ENCODE peak calls at places on chromosomes 1 and 21, in seven cellular contexts. N is GM19239; Y is Jurkat, Clone E6-1; X is NCI-H1436 treated with DMSO at 0.1 percent for 48 hours; J is brain microvascular endothelial cell; M is RPMI7951; C is stimulated activated CD4-positive, alpha-beta T cell treated with anti-CD3 and anti-CD28 coated beads, Interleukin-2, amount 100 ng/mL, for 24 hours. S is an unnamed sample.

GRCh38 chr1:3174487-3175247 is 105.7 kb downstream of the PRDM16 start:
- DNase-seq in M (peak), Y (no peak), X (no peak), N (no peak), J (no peak), C (no peak), S (no peak)

GRCh38 chr1:173411835-173412742 is 65.0 kb upstream of the PRDX6 start:
- DNase-seq in C (no peak), N (no peak), J (peak), X (no peak), M (peak), Y (no peak), S (no peak)

GRCh38 chr1:205470131-205470530 is 14.3 kb upstream of the BLACAT1 start:
- DNase-seq in C (no peak), M (no peak), J (no peak), X (no peak), N (no peak), Y (no peak), S (no peak)

GRCh38 chr1:7921766-7922165 is 18.9 kb downstream of the TNFRSF9 start:
- DNase-seq in C (no peak), Y (no peak), N (no peak), M (peak), J (no peak), X (no peak), S (no peak)

GRCh38 chr1:203448521-203449061 is 27.0 kb upstream of the PRELP start:
- DNase-seq in X (no peak), Y (no peak), C (no peak), J (no peak), N (no peak), M (peak), S (no peak)

GRCh38 chr1:91402023-91402422 is 2.6 kb downstream of the HFM1 start:
- DNase-seq in C (no peak), N (no peak), Y (peak), J (no peak), M (peak), X (no peak), S (no peak)

GRCh38 chr1:166910396-166910994 is 34.4 kb upstream of the TADA1 start:
- DNase-seq in J (peak), C (peak), Y (peak), X (peak), N (peak), M (peak), S (peak)

GRCh38 chr1:167562697-167563096 is 9.1 kb upstream of the CREG1 start:
- DNase-seq in J (no peak), C (no peak), N (no peak), Y (no peak), M (peak), X (no peak), S (no peak)

GRCh38 chr1:231395051-231395995 is 26.8 kb downstream of the EGLN1 start:
- DNase-seq in X (no peak), M (peak), Y (no peak), J (peak), N (no peak), C (no peak), S (no peak)

GRCh38 chr1:29240400-29240837 is 4.1 kb downstream of the PTPRU start:
- DNase-seq in X (no peak), Y (peak), C (no peak), M (no peak), J (no peak), N (no peak), S (peak)

GRCh38 chr1:35810096-35810860 is 2.5 kb downstream of the AGO4 start:
- DNase-seq in M (peak), Y (no peak), J (peak), C (no peak), N (no peak), X (no peak), S (no peak)

GRCh38 chr1:227797612-227798011 is 17.9 kb upstream of the PRSS38 start:
- DNase-seq in M (no peak), C (no peak), Y (no peak), X (no peak), J (no peak), N (no peak), S (no peak)

GRCh38 chr1:11571906-11572616 is 82.2 kb downstream of the FBXO2 start:
- DNase-seq in N (no peak), Y (peak), M (no peak), X (no peak), C (no peak), J (no peak), S (no peak)

GRCh38 chr21:36848875-36849274 is 117.6 kb downstream of the HLCS start:
- DNase-seq in M (no peak), Y (no peak), N (no peak), C (no peak), J (no peak), X (no peak), S (no peak)

GRCh38 chr1:58283380-58284338 is 262.9 kb downstream of the OMA1 start:
- DNase-seq in N (no peak), X (no peak), Y (no peak), J (no peak), C (no peak), M (no peak), S (no peak)

GRCh38 chr21:38075833-38076567 is 159.7 kb upstream of the KCNJ6 start:
- DNase-seq in N (no peak), Y (no peak), M (no peak), X (no peak), J (no peak), C (no peak), S (no peak)

GRCh38 chr1:56447732-56448276 is 131.6 kb downstream of the PLPP3 start:
- DNase-seq in Y (no peak), X (no peak), M (no peak), C (no peak), J (no peak), N (no peak), S (no peak)

GRCh38 chr1:116731439-116731838 is 22.8 kb upstream of the CD2 start:
- DNase-seq in M (no peak), N (no peak), J (no peak), Y (no peak), C (no peak), X (no peak), S (no peak)

GRCh38 chr1:37734629-37735591 is 30.0 kb downstream of the EPHA10 start:
- DNase-seq in M (no peak), C (no peak), X (no peak), N (no peak), Y (no peak), J (no peak), S (no peak)

GRCh38 chr1:27520651-27521050 is 30.7 kb upstream of the WASF2 start:
- DNase-seq in J (no peak), X (no peak), Y (no peak), M (no peak), C (no peak), N (no peak), S (no peak)

GRCh38 chr1:68363346-68363745 is 86.4 kb downstream of the RPE65 start:
- DNase-seq in N (no peak), C (no peak), M (peak), X (no peak), J (no peak), Y (no peak), S (no peak)

GRCh38 chr1:234746798-234747196 is 136.8 kb upstream of the IRF2BP2 start:
- DNase-seq in J (no peak), C (no peak), N (no peak), M (no peak), Y (no peak), X (no peak), S (peak)

GRCh38 chr1:6298530-6298929 is 37.6 kb upstream of the GPR153 start:
- DNase-seq in N (no peak), C (no peak), X (no peak), Y (no peak), J (no peak), M (no peak), S (no peak)

GRCh38 chr21:17688912-17689874 is 76.5 kb upstream of the BTG3 start:
- DNase-seq in N (no peak), M (peak), J (peak), C (peak), Y (peak), X (no peak), S (no peak)

GRCh38 chr1:204275695-204276596 is 62.2 kb upstream of the GOLT1A start:
- DNase-seq in M (no peak), C (no peak), X (no peak), J (no peak), Y (no peak), N (no peak), S (no peak)

GRCh38 chr1:91381844-91382243 is 22.8 kb downstream of the HFM1 start:
- DNase-seq in X (no peak), N (no peak), M (no peak), C (no peak), J (peak), Y (no peak), S (no peak)

GRCh38 chr1:46830665-46831322 is 31.9 kb downstream of the CYP4B1 start:
- DNase-seq in Y (peak), M (no peak), X (no peak), N (no peak), C (no peak), J (no peak), S (no peak)

GRCh38 chr1:155175281-155175926 is 1.8 kb downstream of the TRIM46 start:
- DNase-seq in M (no peak), J (no peak), C (no peak), N (no peak), X (no peak), Y (no peak), S (no peak)